ENCODE peak calls at places on chromosomes 3 and 15, in ten cellular contexts. One of them, this sample, is unnamed.

GRCh38 chr3:100492810-100493140 is 356 bp downstream of the TMEM45A start:
- DNase-seq in bronchial epithelial cell: peak; percentile 42
- DNase-seq in amniotic stem cell: no peak
- DNase-seq in neuronal stem cell: no peak
- DNase-seq in hepatic stellate cell: no peak
- DNase-seq in choroid plexus epithelial cell: no peak
- DNase-seq in AG09309: peak; percentile 23
- DNase-seq in stimulated activated CD8-positive, alpha-beta memory T cell treated with anti-CD3 and anti-CD28 coated beads, Interleukin-7, amount 100 ng/mL, for 4 hours: no peak
- DNase-seq in nucleus accumbens: no peak
- DNase-seq in lower lobe of right lung: no peak
- DNase-seq in this sample: no peak

GRCh38 chr3:66431494-66431893 is 69.3 kb downstream of the LRIG1 start:
- DNase-seq in bronchial epithelial cell: no peak
- DNase-seq in amniotic stem cell: no peak
- DNase-seq in neuronal stem cell: no peak
- DNase-seq in hepatic stellate cell: peak; percentile 48
- DNase-seq in choroid plexus epithelial cell: peak; percentile 70
- DNase-seq in AG09309: no peak
- DNase-seq in stimulated activated CD8-positive, alpha-beta memory T cell treated with anti-CD3 and anti-CD28 coated beads, Interleukin-7, amount 100 ng/mL, for 4 hours: no peak
- DNase-seq in nucleus accumbens: no peak
- DNase-seq in lower lobe of right lung: no peak
- DNase-seq in this sample: peak; percentile 52

GRCh38 chr3:189652042-189652441 is 20.9 kb downstream of the TP63 start:
- DNase-seq in bronchial epithelial cell: peak; percentile 21
- DNase-seq in amniotic stem cell: no peak
- DNase-seq in neuronal stem cell: no peak
- DNase-seq in hepatic stellate cell: no peak
- DNase-seq in choroid plexus epithelial cell: peak; percentile 60
- DNase-seq in AG09309: no peak
- DNase-seq in stimulated activated CD8-positive, alpha-beta memory T cell treated with anti-CD3 and anti-CD28 coated beads, Interleukin-7, amount 100 ng/mL, for 4 hours: no peak
- DNase-seq in nucleus accumbens: no peak
- DNase-seq in lower lobe of right lung: no peak
- DNase-seq in this sample: peak; percentile 23

GRCh38 chr3:11604139-11604895 is 39.4 kb downstream of the VGLL4 start:
- DNase-seq in bronchial epithelial cell: peak; percentile 30
- DNase-seq in amniotic stem cell: no peak
- DNase-seq in neuronal stem cell: no peak
- DNase-seq in hepatic stellate cell: peak; percentile 78
- DNase-seq in choroid plexus epithelial cell: peak; percentile 93
- DNase-seq in AG09309: no peak
- DNase-seq in stimulated activated CD8-positive, alpha-beta memory T cell treated with anti-CD3 and anti-CD28 coated beads, Interleukin-7, amount 100 ng/mL, for 4 hours: no peak
- DNase-seq in nucleus accumbens: no peak
- DNase-seq in lower lobe of right lung: no peak
- DNase-seq in this sample: peak; percentile 86

GRCh38 chr15:38860682-38861081 is 296.1 kb upstream of the RASGRP1 start:
- DNase-seq in bronchial epithelial cell: no peak
- DNase-seq in amniotic stem cell: no peak
- DNase-seq in neuronal stem cell: no peak
- DNase-seq in hepatic stellate cell: no peak
- DNase-seq in choroid plexus epithelial cell: peak; percentile 50
- DNase-seq in AG09309: no peak
- DNase-seq in stimulated activated CD8-positive, alpha-beta memory T cell treated with anti-CD3 and anti-CD28 coated beads, Interleukin-7, amount 100 ng/mL, for 4 hours: no peak
- DNase-seq in nucleus accumbens: no peak
- DNase-seq in lower lobe of right lung: no peak
- DNase-seq in this sample: no peak

GRCh38 chr3:156666073-156666472 is 8.3 kb upstream of the TIPARP start:
- DNase-seq in bronchial epithelial cell: no peak
- DNase-seq in amniotic stem cell: no peak
- DNase-seq in neuronal stem cell: no peak
- DNase-seq in hepatic stellate cell: no peak
- DNase-seq in choroid plexus epithelial cell: no peak
- DNase-seq in AG09309: no peak
- DNase-seq in stimulated activated CD8-positive, alpha-beta memory T cell treated with anti-CD3 and anti-CD28 coated beads, Interleukin-7, amount 100 ng/mL, for 4 hours: no peak
- DNase-seq in nucleus accumbens: no peak
- DNase-seq in lower lobe of right lung: no peak
- DNase-seq in this sample: no peak

GRCh38 chr15:99673118-99673517 is 60.1 kb downstream of the LYSMD4 start:
- DNase-seq in bronchial epithelial cell: no peak
- DNase-seq in amniotic stem cell: no peak
- DNase-seq in neuronal stem cell: no peak
- DNase-seq in hepatic stellate cell: no peak
- DNase-seq in choroid plexus epithelial cell: no peak
- DNase-seq in AG09309: no peak
- DNase-seq in stimulated activated CD8-positive, alpha-beta memory T cell treated with anti-CD3 and anti-CD28 coated beads, Interleukin-7, amount 100 ng/mL, for 4 hours: no peak
- DNase-seq in nucleus accumbens: no peak
- DNase-seq in lower lobe of right lung: no peak
- DNase-seq in this sample: no peak

GRCh38 chr3:146680602-146681001 is 75.5 kb upstream of the PLSCR5 start:
- DNase-seq in bronchial epithelial cell: no peak
- DNase-seq in amniotic stem cell: no peak
- DNase-seq in neuronal stem cell: no peak
- DNase-seq in hepatic stellate cell: no peak
- DNase-seq in choroid plexus epithelial cell: no peak
- DNase-seq in AG09309: no peak
- DNase-seq in stimulated activated CD8-positive, alpha-beta memory T cell treated with anti-CD3 and anti-CD28 coated beads, Interleukin-7, amount 100 ng/mL, for 4 hours: no peak
- DNase-seq in nucleus accumbens: no peak
- DNase-seq in lower lobe of right lung: no peak
- DNase-seq in this sample: no peak

GRCh38 chr15:59299919-59300617 is 72.6 kb downstream of the MYO1E start:
- DNase-seq in bronchial epithelial cell: peak; percentile 97
- DNase-seq in amniotic stem cell: peak; percentile 72
- DNase-seq in neuronal stem cell: no peak
- DNase-seq in hepatic stellate cell: peak; percentile 90
- DNase-seq in choroid plexus epithelial cell: peak; percentile 97
- DNase-seq in AG09309: peak; percentile 95
- DNase-seq in stimulated activated CD8-positive, alpha-beta memory T cell treated with anti-CD3 and anti-CD28 coated beads, Interleukin-7, amount 100 ng/mL, for 4 hours: peak; percentile 69
- DNase-seq in nucleus accumbens: peak; percentile 34
- DNase-seq in lower lobe of right lung: peak; percentile 81
- DNase-seq in this sample: peak; percentile 98

GRCh38 chr15:62483817-62484216 is 318.7 kb upstream of the C2CD4B start:
- DNase-seq in bronchial epithelial cell: no peak
- DNase-seq in amniotic stem cell: no peak
- DNase-seq in neuronal stem cell: no peak
- DNase-seq in hepatic stellate cell: no peak
- DNase-seq in choroid plexus epithelial cell: peak; percentile 10
- DNase-seq in AG09309: no peak
- DNase-seq in stimulated activated CD8-positive, alpha-beta memory T cell treated with anti-CD3 and anti-CD28 coated beads, Interleukin-7, amount 100 ng/mL, for 4 hours: no peak
- DNase-seq in nucleus accumbens: no peak
- DNase-seq in lower lobe of right lung: no peak
- DNase-seq in this sample: no peak

GRCh38 chr3:190721330-190721729 is 141.2 kb downstream of the GMNC start:
- DNase-seq in bronchial epithelial cell: peak; percentile 50
- DNase-seq in amniotic stem cell: no peak
- DNase-seq in neuronal stem cell: no peak
- DNase-seq in hepatic stellate cell: no peak
- DNase-seq in choroid plexus epithelial cell: no peak
- DNase-seq in AG09309: no peak
- DNase-seq in stimulated activated CD8-positive, alpha-beta memory T cell treated with anti-CD3 and anti-CD28 coated beads, Interleukin-7, amount 100 ng/mL, for 4 hours: no peak
- DNase-seq in nucleus accumbens: no peak
- DNase-seq in lower lobe of right lung: no peak
- DNase-seq in this sample: no peak

GRCh38 chr3:128794067-128794768 is 68.2 kb downstream of the RAB7A start:
- DNase-seq in bronchial epithelial cell: peak; percentile 99
- DNase-seq in amniotic stem cell: peak; percentile 45
- DNase-seq in neuronal stem cell: no peak
- DNase-seq in hepatic stellate cell: peak; percentile 49
- DNase-seq in choroid plexus epithelial cell: peak; percentile 67
- DNase-seq in AG09309: peak; percentile 52
- DNase-seq in stimulated activated CD8-positive, alpha-beta memory T cell treated with anti-CD3 and anti-CD28 coated beads, Interleukin-7, amount 100 ng/mL, for 4 hours: peak; percentile 28
- DNase-seq in nucleus accumbens: no peak
- DNase-seq in lower lobe of right lung: no peak
- DNase-seq in this sample: peak; percentile 88

GRCh38 chr3:74349035-74349434 is 265.4 kb downstream of the CNTN3 start:
- DNase-seq in bronchial epithelial cell: no peak
- DNase-seq in amniotic stem cell: no peak
- DNase-seq in neuronal stem cell: no peak
- DNase-seq in hepatic stellate cell: no peak
- DNase-seq in choroid plexus epithelial cell: no peak
- DNase-seq in AG09309: no peak
- DNase-seq in stimulated activated CD8-positive, alpha-beta memory T cell treated with anti-CD3 and anti-CD28 coated beads, Interleukin-7, amount 100 ng/mL, for 4 hours: no peak
- DNase-seq in nucleus accumbens: no peak
- DNase-seq in lower lobe of right lung: no peak
- DNase-seq in this sample: no peak

GRCh38 chr3:78139166-78139565 is 1099.3 kb downstream of the ROBO2 start:
- DNase-seq in bronchial epithelial cell: peak; percentile 86
- DNase-seq in amniotic stem cell: no peak
- DNase-seq in neuronal stem cell: no peak
- DNase-seq in hepatic stellate cell: peak; percentile 34
- DNase-seq in choroid plexus epithelial cell: peak; percentile 83
- DNase-seq in AG09309: no peak
- DNase-seq in stimulated activated CD8-positive, alpha-beta memory T cell treated with anti-CD3 and anti-CD28 coated beads, Interleukin-7, amount 100 ng/mL, for 4 hours: no peak
- DNase-seq in nucleus accumbens: no peak
- DNase-seq in lower lobe of right lung: no peak
- DNase-seq in this sample: peak; percentile 80

GRCh38 chr15:89136818-89137772 is 48.8 kb downstream of the ABHD2 start:
- DNase-seq in bronchial epithelial cell: no peak
- DNase-seq in amniotic stem cell: no peak
- DNase-seq in neuronal stem cell: no peak
- DNase-seq in hepatic stellate cell: peak; percentile 49
- DNase-seq in choroid plexus epithelial cell: no peak
- DNase-seq in AG09309: no peak
- DNase-seq in stimulated activated CD8-positive, alpha-beta memory T cell treated with anti-CD3 and anti-CD28 coated beads, Interleukin-7, amount 100 ng/mL, for 4 hours: no peak
- DNase-seq in nucleus accumbens: no peak
- DNase-seq in lower lobe of right lung: no peak
- DNase-seq in this sample: peak; percentile 36

GRCh38 chr3:13655074-13655913 is 106.4 kb downstream of the FBLN2 start:
- DNase-seq in bronchial epithelial cell: no peak
- DNase-seq in amniotic stem cell: no peak
- DNase-seq in neuronal stem cell: peak; percentile 79
- DNase-seq in hepatic stellate cell: peak; percentile 62
- DNase-seq in choroid plexus epithelial cell: peak; percentile 32
- DNase-seq in AG09309: no peak
- DNase-seq in stimulated activated CD8-positive, alpha-beta memory T cell treated with anti-CD3 and anti-CD28 coated beads, Interleukin-7, amount 100 ng/mL, for 4 hours: peak; percentile 9
- DNase-seq in nucleus accumbens: no peak
- DNase-seq in lower lobe of right lung: no peak
- DNase-seq in this sample: peak; percentile 24

GRCh38 chr3:47996440-47996839 is 19.8 kb downstream of the MAP4 start:
- DNase-seq in bronchial epithelial cell: no peak
- DNase-seq in amniotic stem cell: no peak
- DNase-seq in neuronal stem cell: no peak
- DNase-seq in hepatic stellate cell: no peak
- DNase-seq in choroid plexus epithelial cell: no peak
- DNase-seq in AG09309: no peak
- DNase-seq in stimulated activated CD8-positive, alpha-beta memory T cell treated with anti-CD3 and anti-CD28 coated beads, Interleukin-7, amount 100 ng/mL, for 4 hours: no peak
- DNase-seq in nucleus accumbens: no peak
- DNase-seq in lower lobe of right lung: no peak
- DNase-seq in this sample: no peak

GRCh38 chr15:60299452-60300047 is 98.2 kb downstream of the ANXA2 start:
- DNase-seq in bronchial epithelial cell: peak; percentile 89
- DNase-seq in amniotic stem cell: no peak
- DNase-seq in neuronal stem cell: no peak
- DNase-seq in hepatic stellate cell: no peak
- DNase-seq in choroid plexus epithelial cell: no peak
- DNase-seq in AG09309: no peak
- DNase-seq in stimulated activated CD8-positive, alpha-beta memory T cell treated with anti-CD3 and anti-CD28 coated beads, Interleukin-7, amount 100 ng/mL, for 4 hours: no peak
- DNase-seq in nucleus accumbens: peak; percentile 41
- DNase-seq in lower lobe of right lung: no peak
- DNase-seq in this sample: no peak

GRCh38 chr3:157089455-157090221 is 70.3 kb downstream of the CCNL1 start:
- DNase-seq in bronchial epithelial cell: peak; percentile 90
- DNase-seq in amniotic stem cell: no peak
- DNase-seq in neuronal stem cell: no peak
- DNase-seq in hepatic stellate cell: no peak
- DNase-seq in choroid plexus epithelial cell: peak; percentile 40
- DNase-seq in AG09309: no peak
- DNase-seq in stimulated activated CD8-positive, alpha-beta memory T cell treated with anti-CD3 and anti-CD28 coated beads, Interleukin-7, amount 100 ng/mL, for 4 hours: no peak
- DNase-seq in nucleus accumbens: no peak
- DNase-seq in lower lobe of right lung: peak; percentile 52
- DNase-seq in this sample: peak; percentile 63

GRCh38 chr3:17800232-17800631 is 57.8 kb upstream of the TBC1D5 start:
- DNase-seq in bronchial epithelial cell: peak; percentile 44
- DNase-seq in amniotic stem cell: no peak
- DNase-seq in neuronal stem cell: no peak
- DNase-seq in hepatic stellate cell: no peak
- DNase-seq in choroid plexus epithelial cell: no peak
- DNase-seq in AG09309: no peak
- DNase-seq in stimulated activated CD8-positive, alpha-beta memory T cell treated with anti-CD3 and anti-CD28 coated beads, Interleukin-7, amount 100 ng/mL, for 4 hours: no peak
- DNase-seq in nucleus accumbens: no peak
- DNase-seq in lower lobe of right lung: no peak
- DNase-seq in this sample: no peak